ENCODE peak calls at places on chromosomes 3 and 15, in seven cellular contexts. L, V, M, T, C, A and J are unnamed samples.
A peak's percentile ranks its signal among the peaks of the same experiment; 100 is the strongest.

GRCh38 chr3:139427283-139428060 is 38.0 kb upstream of the COPB2 start:
- DNase-seq in L (no peak), V (peak; percentile 79), M (peak; percentile 84), T (no peak), C (peak; percentile 76), A (peak; percentile 28), J (no peak)

GRCh38 chr3:32246079-32246675 is 7.7 kb downstream of the CMTM8 start:
- DNase-seq in L (no peak), V (peak; percentile 13), M (peak; percentile 37), T (no peak), C (no peak), A (no peak), J (no peak)

GRCh38 chr15:100671858-100672543 is 69.6 kb downstream of the ASB7 start:
- DNase-seq in L (no peak), V (peak; percentile 40), M (peak; percentile 49), T (no peak), C (peak; percentile 61), A (no peak), J (no peak)

GRCh38 chr3:61600195-61600594 is 38.8 kb downstream of the PTPRG start:
- DNase-seq in L (no peak), V (no peak), M (no peak), T (no peak), C (no peak), A (no peak), J (no peak)

GRCh38 chr3:44969170-44969569 is 6.8 kb downstream of the ZDHHC3 start:
- DNase-seq in L (no peak), V (no peak), M (no peak), T (no peak), C (no peak), A (peak; percentile 9), J (no peak)

GRCh38 chr3:4508048-4508981 is 15.2 kb downstream of the ITPR1 start:
- DNase-seq in L (no peak), V (no peak), M (peak; percentile 62), T (no peak), C (no peak), A (no peak), J (no peak)

GRCh38 chr15:73751896-73752816 is 995 bp downstream of the INSYN1 start:
- DNase-seq in L (no peak), V (no peak), M (no peak), T (no peak), C (no peak), A (no peak), J (no peak)

GRCh38 chr15:74958320-74958907 is 1.8 kb upstream of the RPP25 start:
- DNase-seq in L (no peak), V (peak; percentile 70), M (peak; percentile 83), T (peak; percentile 78), C (no peak), A (peak; percentile 12), J (peak; percentile 87)

GRCh38 chr15:57160823-57161560 is 215.3 kb upstream of the CGNL1 start:
- DNase-seq in L (no peak), V (peak; percentile 17), M (no peak), T (no peak), C (peak; percentile 31), A (no peak), J (no peak)

GRCh38 chr3:182605882-182606611 is 187.3 kb upstream of the ATP11B start:
- DNase-seq in L (no peak), V (no peak), M (peak; percentile 33), T (no peak), C (no peak), A (no peak), J (no peak)

GRCh38 chr3:71025516-71025915 is 558.0 kb downstream of the FOXP1 start:
- DNase-seq in L (no peak), V (no peak), M (no peak), T (no peak), C (no peak), A (no peak), J (no peak)

GRCh38 chr3:52324676-52325075 is 8.6 kb downstream of the DNAH1 start:
- DNase-seq in L (no peak), V (no peak), M (no peak), T (no peak), C (no peak), A (no peak), J (peak; percentile 19)

GRCh38 chr3:186002884-186003472 is 65.2 kb upstream of the TRA2B start:
- DNase-seq in L (peak; percentile 36), V (no peak), M (peak; percentile 64), T (no peak), C (peak; percentile 44), A (no peak), J (no peak)

GRCh38 chr3:65751123-65751700 is 287.5 kb downstream of the MAGI1 start:
- DNase-seq in L (peak; percentile 7), V (peak; percentile 39), M (peak; percentile 85), T (no peak), C (no peak), A (no peak), J (peak; percentile 79)

GRCh38 chr15:37679627-37680026 is 254.8 kb upstream of the TMCO5A start:
- DNase-seq in L (no peak), V (no peak), M (no peak), T (no peak), C (no peak), A (no peak), J (no peak)

GRCh38 chr3:146421814-146422748 is 47.3 kb downstream of the PLSCR2 start:
- DNase-seq in L (no peak), V (peak; percentile 82), M (no peak), T (no peak), C (peak; percentile 40), A (no peak), J (no peak)

GRCh38 chr3:11059090-11059798 is 66.7 kb downstream of the SLC6A1 start:
- DNase-seq in L (peak; percentile 70), V (peak; percentile 78), M (peak; percentile 80), T (peak; percentile 75), C (peak; percentile 84), A (no peak), J (no peak)

GRCh38 chr15:52783929-52784798 is 6.0 kb downstream of the ONECUT1 start:
- DNase-seq in L (no peak), V (peak; percentile 13), M (peak; percentile 79), T (no peak), C (no peak), A (no peak), J (peak; percentile 68)

GRCh38 chr15:68305420-68305871 is 27.9 kb downstream of the FEM1B start:
- DNase-seq in L (no peak), V (peak; percentile 26), M (peak; percentile 78), T (no peak), C (no peak), A (no peak), J (no peak)

GRCh38 chr3:23565376-23565775 is 240.4 kb upstream of the UBE2E1 start:
- DNase-seq in L (no peak), V (no peak), M (no peak), T (no peak), C (no peak), A (no peak), J (no peak)

GRCh38 chr3:178485756-178486155 is 50.5 kb upstream of the KCNMB2 start:
- DNase-seq in L (no peak), V (no peak), M (no peak), T (no peak), C (no peak), A (no peak), J (no peak)

GRCh38 chr15:42107483-42107882 is 13.1 kb upstream of the PLA2G4D start:
- DNase-seq in L (peak; percentile 89), V (no peak), M (no peak), T (no peak), C (no peak), A (no peak), J (no peak)

GRCh38 chr15:55588070-55588817 is at the start of gene PYGO1:
- DNase-seq in L (peak; percentile 46), V (peak; percentile 63), M (peak; percentile 85), T (peak; percentile 81), C (no peak), A (peak; percentile 20), J (peak; percentile 84)

GRCh38 chr15:34239151-34239761 is 14.4 kb downstream of the EMC4 start:
- DNase-seq in L (peak; percentile 72), V (peak; percentile 93), M (peak; percentile 70), T (no peak), C (peak; percentile 94), A (no peak), J (no peak)

GRCh38 chr3:12993623-12994356 is 79.4 kb downstream of the IQSEC1 start:
- DNase-seq in L (no peak), V (no peak), M (peak; percentile 63), T (peak; percentile 73), C (peak; percentile 29), A (peak; percentile 33), J (peak; percentile 85)

GRCh38 chr3:50157821-50158556 is 2.9 kb downstream of the SEMA3F start:
- DNase-seq in L (no peak), V (no peak), M (no peak), T (no peak), C (no peak), A (no peak), J (no peak)

GRCh38 chr3:100992086-100993033 is 861 bp downstream of the ABI3BP start:
- DNase-seq in L (no peak), V (peak; percentile 34), M (peak; percentile 12), T (no peak), C (no peak), A (no peak), J (no peak)

GRCh38 chr3:46417841-46418611 is 11.0 kb downstream of the CCRL2 start:
- DNase-seq in L (no peak), V (no peak), M (peak; percentile 65), T (no peak), C (no peak), A (no peak), J (no peak)

GRCh38 chr3:44995142-44995770 is 19.2 kb downstream of the EXOSC7 start:
- DNase-seq in L (no peak), V (peak; percentile 29), M (no peak), T (peak; percentile 70), C (no peak), A (no peak), J (no peak)

GRCh38 chr3:38131621-38132369 is 5.1 kb downstream of the ACAA1 start:
- DNase-seq in L (peak; percentile 63), V (no peak), M (peak; percentile 74), T (no peak), C (no peak), A (no peak), J (peak; percentile 73)

GRCh38 chr3:72085036-72085435 is 300.1 kb upstream of the PROK2 start:
- DNase-seq in L (no peak), V (no peak), M (no peak), T (no peak), C (no peak), A (no peak), J (no peak)

GRCh38 chr3:54326951-54327350 is 204.6 kb downstream of the CACNA2D3 start:
- DNase-seq in L (no peak), V (no peak), M (no peak), T (no peak), C (no peak), A (no peak), J (no peak)

GRCh38 chr15:71352765-71353164 is 237.5 kb downstream of the THSD4 start:
- DNase-seq in L (no peak), V (no peak), M (no peak), T (no peak), C (no peak), A (no peak), J (no peak)